ENCODE peak calls at places on chromosomes 6 and 20, in ten cellular contexts. N, L, V, F, B, K, Q, X, Y and S are unnamed samples.

GRCh38 chr6:68114648-68115047 is 520.4 kb upstream of the ADGRB3 start:
- DNase-seq in K (no peak), X (no peak), V (no peak), B (no peak), Y (no peak), Q (no peak), N (no peak), L (no peak), F (no peak), S (no peak)

GRCh38 chr6:33513213-33513612 is 58.8 kb downstream of the ZBTB9 start:
- DNase-seq in F (no peak), K (no peak), Q (no peak), V (no peak), X (no peak), L (no peak), N (no peak), B (peak; percentile 15), Y (peak; percentile 28), S (no peak)

GRCh38 chr20:4375881-4376280 is 345.8 kb upstream of the PRND start:
- DNase-seq in Q (no peak), K (peak; percentile 84), L (peak; percentile 68), X (no peak), Y (no peak), F (peak; percentile 30), V (peak; percentile 28), B (no peak), N (peak; percentile 85), S (no peak)

GRCh38 chr20:43849496-43850197 is 65.0 kb upstream of the TOX2 start:
- DNase-seq in L (peak; percentile 50), X (no peak), V (peak; percentile 56), N (peak; percentile 91), F (peak; percentile 31), K (peak; percentile 81), Q (no peak), B (no peak), Y (no peak), S (no peak)

GRCh38 chr6:680666-681374 is 12.1 kb downstream of the EXOC2 start:
- DNase-seq in L (no peak), F (no peak), N (no peak), Y (no peak), B (no peak), V (no peak), Q (no peak), K (no peak), X (no peak), S (no peak)

GRCh38 chr6:1970151-1970561 is 275.2 kb downstream of the GMDS start:
- DNase-seq in Q (no peak), L (no peak), V (no peak), Y (no peak), N (peak; percentile 54), B (no peak), X (no peak), F (no peak), K (peak; percentile 44), S (no peak)

GRCh38 chr20:62522748-62523396 is 47.1 kb upstream of the GATA5 start:
- DNase-seq in V (no peak), X (no peak), F (no peak), K (no peak), Y (no peak), N (no peak), B (no peak), Q (no peak), L (no peak), S (no peak)

GRCh38 chr6:148501178-148501590 is 158.5 kb downstream of the SASH1 start:
- DNase-seq in X (no peak), Y (no peak), L (peak; percentile 98), N (peak; percentile 92), V (peak; percentile 51), F (no peak), Q (peak; percentile 49), K (peak; percentile 80), B (no peak), S (no peak)

GRCh38 chr6:90471297-90471696 is 115.6 kb downstream of the MAP3K7 start:
- DNase-seq in N (no peak), X (no peak), B (no peak), L (no peak), K (no peak), F (no peak), Q (no peak), Y (no peak), V (no peak), S (no peak)

GRCh38 chr6:26097268-26097875 is 10.1 kb downstream of the HFE start:
- DNase-seq in F (no peak), B (peak; percentile 57), K (peak; percentile 69), Y (peak; percentile 85), N (peak; percentile 74), L (no peak), Q (peak; percentile 42), X (peak; percentile 39), V (peak; percentile 86), S (peak; percentile 49)

GRCh38 chr20:46749164-46749563 is 39.7 kb downstream of the SLC2A10 start:
- DNase-seq in L (no peak), Y (no peak), F (no peak), B (no peak), K (no peak), N (no peak), X (no peak), V (no peak), Q (no peak), S (no peak)

GRCh38 chr6:148509152-148509571 is 166.5 kb downstream of the SASH1 start:
- DNase-seq in X (no peak), K (peak; percentile 74), L (peak; percentile 64), N (peak; percentile 64), Q (no peak), V (no peak), Y (no peak), B (no peak), F (no peak), S (no peak)

GRCh38 chr6:136137008-136137689 is 113.0 kb downstream of the MTFR2 start:
- DNase-seq in X (no peak), N (no peak), Q (no peak), Y (no peak), F (no peak), L (peak; percentile 68), K (peak; percentile 72), V (no peak), B (no peak), S (no peak)

GRCh38 chr6:1916334-1916985 is 306.7 kb downstream of the FOXC1 start:
- DNase-seq in Y (no peak), K (peak; percentile 83), Q (no peak), X (no peak), B (no peak), F (peak; percentile 38), L (peak; percentile 83), V (no peak), N (peak; percentile 41), S (no peak)

GRCh38 chr6:67898875-67899274 is 736.2 kb upstream of the ADGRB3 start:
- DNase-seq in L (no peak), X (no peak), N (no peak), V (no peak), Y (no peak), F (no peak), B (no peak), Q (no peak), K (no peak), S (no peak)

GRCh38 chr20:35511814-35512420 is 17.5 kb downstream of the C20orf173 start:
- DNase-seq in X (no peak), K (peak; percentile 47), Y (peak; percentile 35), N (peak; percentile 67), F (peak; percentile 14), B (peak; percentile 20), L (peak; percentile 35), V (peak; percentile 46), Q (no peak), S (no peak)

GRCh38 chr6:71510057-71510713 is 221.6 kb downstream of the OGFRL1 start:
- DNase-seq in K (peak; percentile 84), V (peak; percentile 63), Q (peak; percentile 31), N (peak; percentile 93), L (peak; percentile 68), X (no peak), F (peak; percentile 72), B (peak; percentile 58), Y (peak; percentile 46), S (no peak)

GRCh38 chr6:108582618-108583017 is 21.9 kb downstream of the FOXO3 start:
- DNase-seq in Q (no peak), F (no peak), Y (no peak), B (no peak), V (no peak), K (no peak), N (no peak), X (no peak), L (no peak), S (no peak)

GRCh38 chr6:122869437-122870024 is 80.5 kb downstream of the SMPDL3A start:
- DNase-seq in N (peak; percentile 63), L (peak; percentile 23), X (no peak), B (peak; percentile 55), Q (no peak), F (peak; percentile 14), Y (peak; percentile 69), V (peak; percentile 77), K (peak; percentile 47), S (no peak)

GRCh38 chr20:16392346-16392745 is 180.9 kb downstream of the KIF16B start:
- DNase-seq in K (no peak), Q (no peak), F (no peak), V (no peak), B (no peak), X (no peak), N (no peak), L (no peak), Y (no peak), S (no peak)

GRCh38 chr6:16982827-16983226 is 119.0 kb upstream of the STMND1 start:
- DNase-seq in K (peak; percentile 99), B (no peak), N (peak; percentile 96), Y (no peak), F (no peak), X (no peak), V (no peak), L (peak; percentile 99), Q (no peak), S (no peak)

GRCh38 chr6:115838763-115839401 is 221.8 kb downstream of the FRK start:
- DNase-seq in F (peak; percentile 26), X (no peak), V (peak; percentile 45), Q (no peak), Y (peak; percentile 38), L (peak; percentile 3), B (peak; percentile 47), K (peak; percentile 13), N (peak; percentile 21), S (no peak)
- TF ChIP-seq CTCF in F (peak; percentile 62), X (peak; percentile 56), V (peak; percentile 37), Q (peak; percentile 43), Y (peak; percentile 59), L (peak; percentile 65), B (peak; percentile 61), K (peak; percentile 37), N (peak; percentile 48), S (no peak)

GRCh38 chr6:11675610-11676009 is 103.0 kb downstream of the ADTRP start:
- DNase-seq in K (no peak), V (peak; percentile 45), L (no peak), F (no peak), Q (no peak), B (no peak), Y (no peak), N (no peak), X (no peak), S (no peak)
- TF ChIP-seq CTCF in K (peak; percentile 24), V (peak; percentile 33), L (peak; percentile 25), F (peak; percentile 23), Q (peak; percentile 17), B (no peak), Y (peak; percentile 37), N (no peak), X (no peak), S (no peak)

GRCh38 chr6:107408714-107409113 is 50.6 kb downstream of the PDSS2 start:
- DNase-seq in X (no peak), V (no peak), Q (no peak), N (no peak), F (no peak), K (no peak), L (no peak), B (no peak), Y (no peak), S (no peak)
- TF ChIP-seq CTCF in X (no peak), V (no peak), Q (no peak), N (no peak), F (no peak), K (no peak), L (no peak), B (no peak), Y (no peak), S (no peak)

GRCh38 chr6:31541658-31542521 is at the start of gene DDX39B:
- DNase-seq in Q (peak; percentile 96), K (peak; percentile 98), B (peak; percentile 80), Y (peak; percentile 98), L (peak; percentile 95), V (peak; percentile 98), F (peak; percentile 92), N (peak; percentile 99), X (peak; percentile 84), S (peak; percentile 85)
- TF ChIP-seq CTCF in Q (no peak), K (no peak), B (no peak), Y (no peak), L (no peak), V (no peak), F (no peak), N (no peak), X (no peak), S (no peak)